ENCODE peak calls at places on chromosomes 1 and 21, in nine cellular contexts. E, J, N, D, I, Y, C, O and B are unnamed samples.

GRCh38 chr1:119811985-119812557 is 811 bp upstream of the REG4 start:
- DNase-seq in E (no peak), J (no peak), N (no peak), D (no peak), I (no peak), Y (no peak), C (no peak), O (no peak), B (no peak)

GRCh38 chr1:61674221-61674620 is 50.7 kb downstream of the TM2D1 start:
- DNase-seq in E (no peak), J (no peak), N (no peak), D (no peak), I (no peak), Y (no peak), C (peak), O (no peak), B (no peak)

GRCh38 chr1:61561666-61562065 is 163.3 kb downstream of the TM2D1 start:
- DNase-seq in E (no peak), J (no peak), N (no peak), D (no peak), I (no peak), Y (no peak), C (no peak), O (no peak), B (no peak)

GRCh38 chr1:64514197-64514765 is 44.4 kb downstream of the CACHD1 start:
- DNase-seq in E (no peak), J (peak), N (no peak), D (peak), I (no peak), Y (no peak), C (peak), O (no peak), B (no peak)

GRCh38 chr1:108592030-108592759 is 32.3 kb downstream of the EEIG2 start:
- DNase-seq in E (no peak), J (peak), N (no peak), D (no peak), I (no peak), Y (no peak), C (peak), O (no peak), B (no peak)

GRCh38 chr1:184160942-184161698 is 109.6 kb downstream of the TSEN15 start:
- DNase-seq in E (peak), J (no peak), N (no peak), D (no peak), I (no peak), Y (no peak), C (peak), O (no peak), B (no peak)

GRCh38 chr21:42962360-42963007 is 11.9 kb upstream of the PKNOX1 start:
- DNase-seq in E (no peak), J (no peak), N (no peak), D (no peak), I (no peak), Y (no peak), C (no peak), O (peak), B (no peak)

GRCh38 chr1:113442130-113442529 is 51.8 kb downstream of the MAGI3 start:
- DNase-seq in E (no peak), J (no peak), N (no peak), D (no peak), I (no peak), Y (no peak), C (no peak), O (no peak), B (no peak)

GRCh38 chr1:239719642-239720258 is 333.4 kb downstream of the CHRM3 start:
- DNase-seq in E (peak), J (no peak), N (no peak), D (no peak), I (no peak), Y (peak), C (no peak), O (no peak), B (no peak)

GRCh38 chr1:48051466-48052126 is 54.4 kb upstream of the TRABD2B start:
- DNase-seq in E (no peak), J (no peak), N (no peak), D (no peak), I (no peak), Y (no peak), C (no peak), O (no peak), B (no peak)

GRCh38 chr1:201763439-201764140 is 65.4 kb upstream of the IPO9 start:
- DNase-seq in E (no peak), J (no peak), N (no peak), D (no peak), I (no peak), Y (no peak), C (peak), O (no peak), B (no peak)

GRCh38 chr1:199875337-199875736 is 152.2 kb upstream of the NR5A2 start:
- DNase-seq in E (no peak), J (no peak), N (no peak), D (no peak), I (no peak), Y (no peak), C (no peak), O (no peak), B (no peak)

GRCh38 chr1:84720275-84720780 is 30.1 kb upstream of the SSX2IP start:
- DNase-seq in E (no peak), J (no peak), N (no peak), D (peak), I (no peak), Y (no peak), C (no peak), O (no peak), B (no peak)

GRCh38 chr1:156684227-156684782 is 7.1 kb upstream of the NES start:
- DNase-seq in E (no peak), J (no peak), N (no peak), D (no peak), I (no peak), Y (peak), C (peak), O (no peak), B (peak)

GRCh38 chr21:45506241-45506817 is 35.9 kb downstream of the SLC19A1 start:
- DNase-seq in E (no peak), J (no peak), N (no peak), D (no peak), I (no peak), Y (no peak), C (no peak), O (no peak), B (peak)

GRCh38 chr1:32872189-32872898 is 1.6 kb upstream of the FNDC5 start:
- DNase-seq in E (peak), J (peak), N (peak), D (peak), I (no peak), Y (peak), C (no peak), O (peak), B (peak)

GRCh38 chr21:20592482-20592881 is 405.7 kb upstream of the NCAM2 start:
- DNase-seq in E (no peak), J (no peak), N (no peak), D (no peak), I (no peak), Y (peak), C (no peak), O (no peak), B (no peak)

GRCh38 chr1:66288048-66288447 is 245.9 kb upstream of the SGIP1 start:
- DNase-seq in E (no peak), J (no peak), N (no peak), D (no peak), I (no peak), Y (no peak), C (no peak), O (no peak), B (no peak)

GRCh38 chr1:205275133-205275532 is 46.4 kb downstream of the NUAK2 start:
- DNase-seq in E (no peak), J (no peak), N (no peak), D (no peak), I (no peak), Y (no peak), C (no peak), O (no peak), B (no peak)

GRCh38 chr1:147079400-147080012 is 92.8 kb downstream of the PRKAB2 start:
- DNase-seq in E (peak), J (no peak), N (no peak), D (no peak), I (no peak), Y (no peak), C (no peak), O (peak), B (no peak)

GRCh38 chr1:231969078-231969477 is 342.5 kb downstream of the DISC1 start:
- DNase-seq in E (no peak), J (no peak), N (no peak), D (no peak), I (no peak), Y (no peak), C (no peak), O (peak), B (no peak)

GRCh38 chr1:8154621-8155052 is 128.5 kb upstream of the ERRFI1 start:
- DNase-seq in E (no peak), J (no peak), N (no peak), D (no peak), I (no peak), Y (no peak), C (peak), O (peak), B (peak)

GRCh38 chr21:46045154-46045553 is 52.8 kb upstream of the COL6A2 start:
- DNase-seq in E (no peak), J (no peak), N (no peak), D (no peak), I (no peak), Y (no peak), C (no peak), O (no peak), B (no peak)

GRCh38 chr1:156845055-156845952 is 13.6 kb downstream of the INSRR start:
- DNase-seq in E (peak), J (no peak), N (no peak), D (no peak), I (no peak), Y (no peak), C (no peak), O (no peak), B (peak)

GRCh38 chr1:202810193-202810614 is 550 bp upstream of the PCAT6 start:
- DNase-seq in E (no peak), J (no peak), N (no peak), D (no peak), I (no peak), Y (no peak), C (no peak), O (no peak), B (no peak)

GRCh38 chr1:198113302-198113701 is 43.5 kb upstream of the NEK7 start:
- DNase-seq in E (no peak), J (no peak), N (no peak), D (no peak), I (no peak), Y (no peak), C (peak), O (no peak), B (no peak)

GRCh38 chr1:18907021-18907913 is 4.9 kb upstream of the ALDH4A1 start:
- DNase-seq in E (peak), J (peak), N (no peak), D (peak), I (peak), Y (peak), C (no peak), O (peak), B (peak)

GRCh38 chr1:182301026-182301436 is 90.6 kb downstream of the GLUL start:
- DNase-seq in E (no peak), J (no peak), N (no peak), D (no peak), I (no peak), Y (peak), C (no peak), O (no peak), B (no peak)

GRCh38 chr1:218930000-218930399 is 243.7 kb upstream of the LYPLAL1 start:
- DNase-seq in E (no peak), J (no peak), N (no peak), D (no peak), I (no peak), Y (no peak), C (no peak), O (no peak), B (no peak)

GRCh38 chr1:201495447-201496295 is 11.3 kb downstream of the CSRP1 start:
- DNase-seq in E (no peak), J (peak), N (no peak), D (peak), I (no peak), Y (no peak), C (peak), O (peak), B (no peak)

GRCh38 chr1:59498640-59499039 is 201.7 kb downstream of the FGGY start:
- DNase-seq in E (no peak), J (no peak), N (no peak), D (no peak), I (no peak), Y (peak), C (peak), O (no peak), B (no peak)

GRCh38 chr21:38434913-38435533 is 63.3 kb downstream of the ERG start:
- DNase-seq in E (no peak), J (peak), N (no peak), D (no peak), I (no peak), Y (no peak), C (peak), O (no peak), B (no peak)

GRCh38 chr21:44916965-44917364 is 3.7 kb downstream of the ITGB2 start:
- DNase-seq in E (no peak), J (no peak), N (no peak), D (no peak), I (no peak), Y (no peak), C (peak), O (no peak), B (no peak)

GRCh38 chr1:45221716-45222115 is 15.3 kb upstream of the ZSWIM5 start:
- DNase-seq in E (no peak), J (no peak), N (no peak), D (no peak), I (no peak), Y (no peak), C (peak), O (peak), B (no peak)

GRCh38 chr1:184027751-184028682 is 9.5 kb downstream of the COLGALT2 start:
- DNase-seq in E (no peak), J (no peak), N (no peak), D (no peak), I (no peak), Y (no peak), C (peak), O (no peak), B (no peak)

GRCh38 chr1:236315518-236315917 is 33.8 kb upstream of the ERO1B start:
- DNase-seq in E (no peak), J (no peak), N (no peak), D (no peak), I (no peak), Y (no peak), C (no peak), O (no peak), B (no peak)

GRCh38 chr1:92747735-92748134 is 37.2 kb downstream of the EVI5 start:
- DNase-seq in E (no peak), J (no peak), N (no peak), D (no peak), I (no peak), Y (no peak), C (peak), O (no peak), B (no peak)

GRCh38 chr1:29703596-29703995 is 467.3 kb downstream of the PTPRU start:
- DNase-seq in E (no peak), J (peak), N (peak), D (no peak), I (no peak), Y (peak), C (peak), O (peak), B (peak)

GRCh38 chr1:22428672-22429071 is 23.0 kb upstream of the ZBTB40 start:
- DNase-seq in E (no peak), J (peak), N (no peak), D (no peak), I (no peak), Y (peak), C (peak), O (peak), B (peak)